ENCODE peak calls at places on chromosomes 11 and 22, in eight cellular contexts. Y is T-helper 22 cell; K is natural killer cell treated with Interleukin-12 subunit alpha and Interleukin-12 subunit beta and Interleukin-15 and Interleukin-18, amount 100 ng/mL, for 72 hours; Z is posterior vena cava; O is stimulated activated CD8-positive, alpha-beta memory T cell treated with anti-CD3 and anti-CD28 coated beads, Interleukin-12 subunit alpha, Interleukin-12 subunit beta, amount 100 ng/mL, for 1 hour; L is NCI-H1417; S is RPMI8226; B is effector CD4-positive, alpha-beta T cell. X is an unnamed sample.

GRCh38 chr11:125251956-125252355 is 87.4 kb downstream of the PKNOX2 start:
- DNase-seq in Y (no peak), K (no peak), Z (peak), O (no peak), L (no peak), S (no peak), B (no peak), X (no peak)

GRCh38 chr11:16240687-16241086 is 115.7 kb downstream of the SOX6 start:
- DNase-seq in Y (no peak), K (no peak), Z (no peak), O (no peak), L (no peak), S (no peak), B (no peak), X (no peak)

GRCh38 chr11:96854425-96854824 is 464.6 kb downstream of the JRKL start:
- DNase-seq in Y (no peak), K (no peak), Z (no peak), O (no peak), L (no peak), S (no peak), B (no peak), X (no peak)

GRCh38 chr11:22405377-22405776 is 67.2 kb downstream of the SLC17A6 start:
- DNase-seq in Y (no peak), K (no peak), Z (no peak), O (no peak), L (no peak), S (no peak), B (no peak), X (no peak)

GRCh38 chr22:35070451-35071093 is 4.6 kb downstream of the ISX start:
- DNase-seq in Y (no peak), K (no peak), Z (no peak), O (no peak), L (no peak), S (no peak), B (no peak), X (no peak)

GRCh38 chr11:45580399-45580798 is 85.0 kb downstream of the CHST1 start:
- DNase-seq in Y (no peak), K (no peak), Z (peak), O (no peak), L (no peak), S (peak), B (no peak), X (no peak)

GRCh38 chr22:35582218-35582860 is 34.8 kb downstream of the MB start:
- DNase-seq in Y (no peak), K (no peak), Z (no peak), O (no peak), L (no peak), S (no peak), B (no peak), X (no peak)

GRCh38 chr11:34427171-34427805 is 11.4 kb upstream of the CAT start:
- DNase-seq in Y (no peak), K (no peak), Z (no peak), O (no peak), L (no peak), S (no peak), B (no peak), X (peak)

GRCh38 chr22:18012528-18012927 is 11.8 kb downstream of the MICAL3 start:
- DNase-seq in Y (no peak), K (no peak), Z (no peak), O (no peak), L (no peak), S (no peak), B (no peak), X (no peak)

GRCh38 chr11:104476454-104476853 is 312.5 kb upstream of the PDGFD start:
- DNase-seq in Y (no peak), K (no peak), Z (no peak), O (no peak), L (no peak), S (no peak), B (no peak), X (no peak)

GRCh38 chr11:94018721-94019120 is 2.4 kb upstream of the HEPHL1 start:
- DNase-seq in Y (no peak), K (no peak), Z (no peak), O (no peak), L (no peak), S (no peak), B (no peak), X (no peak)

GRCh38 chr11:67404515-67405195 is 772 bp downstream of the TBC1D10C start:
- DNase-seq in Y (peak), K (no peak), Z (no peak), O (no peak), L (no peak), S (no peak), B (peak), X (no peak)

GRCh38 chr11:85040166-85040565 is 587.0 kb downstream of the DLG2 start:
- DNase-seq in Y (no peak), K (no peak), Z (no peak), O (no peak), L (no peak), S (no peak), B (no peak), X (no peak)

GRCh38 chr11:10373929-10374328 is 69.1 kb downstream of the ADM start:
- DNase-seq in Y (no peak), K (no peak), Z (no peak), O (no peak), L (no peak), S (no peak), B (no peak), X (no peak)

GRCh38 chr22:40237241-40237640 is 59.5 kb downstream of the TNRC6B start:
- DNase-seq in Y (no peak), K (no peak), Z (no peak), O (no peak), L (no peak), S (no peak), B (no peak), X (no peak)

GRCh38 chr22:19848298-19849224 is 6.1 kb downstream of the GNB1L start:
- DNase-seq in Y (no peak), K (no peak), Z (no peak), O (no peak), L (no peak), S (peak), B (no peak), X (peak)

GRCh38 chr11:75893202-75893601 is 78.2 kb downstream of the UVRAG start:
- DNase-seq in Y (no peak), K (no peak), Z (no peak), O (no peak), L (no peak), S (no peak), B (no peak), X (no peak)

GRCh38 chr11:77522215-77522614 is 48.3 kb upstream of the PAK1 start:
- DNase-seq in Y (no peak), K (no peak), Z (no peak), O (no peak), L (no peak), S (no peak), B (no peak), X (no peak)

GRCh38 chr11:78727816-78728215 is 153.2 kb upstream of the NARS2 start:
- DNase-seq in Y (no peak), K (no peak), Z (no peak), O (no peak), L (no peak), S (no peak), B (no peak), X (no peak)

GRCh38 chr11:57798905-57799559 is 37.4 kb downstream of the CTNND1 start:
- DNase-seq in Y (no peak), K (no peak), Z (no peak), O (no peak), L (no peak), S (peak), B (no peak), X (peak)

GRCh38 chr11:120236169-120237107 is 3.5 kb upstream of the POU2F3 start:
- DNase-seq in Y (no peak), K (no peak), Z (no peak), O (no peak), L (no peak), S (no peak), B (no peak), X (no peak)

X was measured in fibroblast of gingiva.